ENCODE peak calls at places on chromosomes 12 and 14, in eight cellular contexts. L, T, K, Y, E, V, A and F are unnamed samples.

GRCh38 chr12:95959107-95959506 is 16.0 kb downstream of the AMDHD1 start:
- DNase-seq in L (no peak), T (no peak), K (no peak), Y (no peak), E (no peak), V (peak), A (no peak), F (no peak)

GRCh38 chr12:48865441-48866290 is at the start of gene RND1:
- DNase-seq in L (peak), T (peak), K (peak), Y (peak), E (peak), V (peak), A (peak), F (peak)

GRCh38 chr14:102314242-102315011 is 5.1 kb upstream of the ZNF839 start:
- DNase-seq in L (peak), T (peak), K (peak), Y (peak), E (peak), V (peak), A (peak), F (peak)

GRCh38 chr12:6567112-6567680 is 895 bp downstream of the NOP2 start:
- DNase-seq in L (no peak), T (no peak), K (no peak), Y (no peak), E (no peak), V (no peak), A (no peak), F (no peak)

GRCh38 chr12:126076515-126076914 is 1011.3 kb downstream of the AACS start:
- DNase-seq in L (no peak), T (no peak), K (no peak), Y (no peak), E (no peak), V (no peak), A (no peak), F (no peak)

GRCh38 chr14:93914278-93914677 is 12.9 kb upstream of the FAM181A start:
- DNase-seq in L (no peak), T (no peak), K (no peak), Y (no peak), E (no peak), V (no peak), A (no peak), F (no peak)

GRCh38 chr14:93538411-93538810 is 107.7 kb downstream of the UNC79 start:
- DNase-seq in L (no peak), T (peak), K (no peak), Y (no peak), E (no peak), V (peak), A (no peak), F (no peak)

GRCh38 chr12:50403001-50403440 is 2.3 kb downstream of the LARP4 start:
- DNase-seq in L (no peak), T (no peak), K (no peak), Y (no peak), E (no peak), V (no peak), A (no peak), F (no peak)

GRCh38 chr12:21169878-21170472 is 39.0 kb downstream of the SLCO1B1 start:
- DNase-seq in L (peak), T (peak), K (no peak), Y (no peak), E (no peak), V (peak), A (peak), F (no peak)

GRCh38 chr14:68140111-68140741 is 320.6 kb downstream of the RAD51B start:
- DNase-seq in L (peak), T (peak), K (peak), Y (no peak), E (no peak), V (peak), A (peak), F (no peak)

GRCh38 chr12:129096968-129097367 is 243.7 kb downstream of the GLT1D1 start:
- DNase-seq in L (no peak), T (no peak), K (no peak), Y (no peak), E (no peak), V (no peak), A (no peak), F (no peak)

GRCh38 chr14:30771595-30771994 is 102.8 kb upstream of the COCH start:
- DNase-seq in L (no peak), T (no peak), K (no peak), Y (no peak), E (no peak), V (no peak), A (no peak), F (no peak)

DNA sequence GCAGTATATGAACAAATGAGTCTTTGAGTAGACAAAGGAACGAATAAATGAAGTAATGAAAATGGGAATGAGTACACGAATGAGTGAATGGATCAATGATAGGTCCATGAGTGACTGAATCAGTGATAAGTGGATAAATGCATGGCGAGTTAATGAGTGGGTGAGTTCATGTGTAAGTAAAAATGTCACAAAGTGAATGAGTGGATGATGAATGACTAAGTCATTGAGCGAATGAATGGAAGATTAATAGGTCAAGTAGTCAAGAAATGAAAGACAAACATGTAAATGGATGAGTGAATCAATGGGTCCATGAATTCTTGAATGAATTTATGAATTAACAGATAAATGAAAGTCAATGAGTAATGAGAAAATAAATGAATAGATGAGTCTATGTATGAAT is 97.2 kb upstream of the RTL1 start:
- DNase-seq in L (no peak), T (no peak), K (no peak), Y (no peak), E (no peak), V (no peak), A (no peak), F (no peak)
- H3K27ac ChIP-seq in L (no peak), T (no peak), K (no peak), Y (no peak), E (no peak), V (no peak), A (no peak), F (no peak)

DNA sequence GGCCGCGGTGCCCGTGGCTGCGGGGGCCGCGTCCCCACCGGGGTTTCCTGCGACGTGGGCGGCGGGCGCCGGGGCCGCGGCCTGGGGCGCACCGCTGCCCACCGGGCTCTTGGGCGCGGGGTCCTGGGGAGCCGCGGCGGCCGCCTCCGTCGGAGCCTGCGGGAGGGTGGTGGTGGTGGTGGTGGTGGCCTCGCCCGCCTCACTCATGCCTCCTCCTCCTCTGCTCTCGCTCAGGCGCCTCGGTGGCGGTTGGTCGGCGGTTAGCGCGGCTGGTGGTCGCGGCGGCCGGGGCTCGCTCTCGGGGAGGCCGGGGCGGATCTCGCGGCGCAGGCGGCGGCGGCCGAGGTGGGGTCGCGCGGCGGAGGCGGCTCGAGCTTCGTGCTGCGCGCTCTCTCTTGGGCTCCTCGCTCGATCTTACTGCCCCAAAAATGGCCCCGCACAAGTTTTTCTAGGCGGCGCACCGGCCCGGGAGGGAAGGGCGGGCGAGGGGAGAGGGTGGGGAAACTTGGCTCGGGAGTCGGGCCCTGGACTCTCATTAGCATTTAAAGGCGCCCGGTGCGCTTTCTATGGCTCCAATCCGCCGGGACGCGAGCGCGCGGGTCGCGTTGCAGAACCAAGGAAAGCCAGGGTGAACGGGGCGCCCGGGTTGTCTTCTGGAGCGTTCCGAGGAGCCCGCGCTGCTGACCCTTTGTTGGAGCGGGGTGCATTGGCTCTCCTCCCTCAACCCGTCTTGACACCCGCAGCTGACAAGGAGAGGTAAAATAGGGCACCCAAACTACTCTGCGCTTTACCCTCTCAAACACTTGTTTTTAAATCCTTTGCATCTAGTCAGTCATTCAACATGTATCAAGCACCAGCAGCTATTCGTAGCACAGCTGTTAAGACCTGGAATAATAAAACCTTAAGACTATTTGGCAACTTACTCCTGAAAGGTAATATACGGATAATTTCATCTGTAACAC is at the start of gene YBX3:
- DNase-seq in L (peak), T (peak), K (peak), Y (peak), E (peak), V (peak), A (peak), F (peak)
- H3K27ac ChIP-seq in L (peak), T (peak), K (peak), Y (no peak), E (peak), V (peak), A (peak), F (peak)

DNA sequence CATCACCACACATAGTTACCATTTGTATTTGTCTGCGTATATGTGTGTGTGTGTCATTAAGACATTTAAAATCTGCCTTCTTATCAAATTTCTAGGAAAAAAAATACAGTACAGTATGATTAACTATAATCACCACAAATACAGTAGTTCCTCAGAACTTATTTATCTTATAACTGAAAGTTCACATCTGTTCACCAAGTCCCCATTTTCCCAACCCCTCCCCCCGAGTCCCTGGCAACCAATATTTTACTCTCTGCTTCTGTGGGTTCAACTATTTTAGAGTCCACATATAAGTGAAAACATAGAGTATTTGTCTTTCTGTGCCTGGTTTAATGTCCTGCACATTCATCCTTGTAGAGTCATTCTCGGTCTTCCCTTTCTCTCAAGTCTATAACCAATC is 12.3 kb downstream of the CAPS2 start:
- DNase-seq in L (no peak), T (no peak), K (no peak), Y (no peak), E (no peak), V (no peak), A (no peak), F (no peak)
- H3K27ac ChIP-seq in L (no peak), T (no peak), K (no peak), Y (no peak), E (no peak), V (no peak), A (no peak), F (no peak)

GRCh38 chr14:77478029-77478428 is 20.1 kb downstream of the AHSA1 start:
- DNase-seq in L (no peak), T (no peak), K (no peak), Y (no peak), E (peak), V (no peak), A (no peak), F (no peak)
- H3K27ac ChIP-seq in L (no peak), T (no peak), K (no peak), Y (no peak), E (no peak), V (no peak), A (no peak), F (no peak)

DNA sequence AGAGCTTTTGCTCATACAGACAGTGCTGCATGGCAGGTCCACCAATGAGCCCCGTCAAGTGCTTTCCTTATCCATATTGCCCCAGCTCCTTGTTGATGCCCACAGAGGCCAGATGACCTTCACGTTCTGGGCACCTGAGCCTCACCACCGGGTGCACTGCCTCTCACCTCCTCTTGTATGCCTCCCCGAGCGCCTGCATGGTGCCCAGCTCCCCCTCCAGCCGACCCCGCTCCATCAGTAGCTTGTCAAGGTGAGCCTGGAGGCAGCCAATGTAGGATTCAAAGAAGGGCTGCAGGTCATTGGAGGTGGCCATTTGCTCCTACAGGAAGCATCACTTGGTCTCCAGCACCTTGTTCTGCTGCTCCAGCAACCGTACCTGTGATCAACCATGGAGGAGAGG is 31.8 kb upstream of the KRT77 start:
- DNase-seq in L (no peak), T (no peak), K (no peak), Y (no peak), E (no peak), V (no peak), A (no peak), F (no peak)
- H3K27ac ChIP-seq in L (no peak), T (no peak), K (no peak), Y (no peak), E (no peak), V (no peak), A (no peak), F (no peak)

GRCh38 chr14:100104523-100105300 is 39.5 kb downstream of the EVL start:
- DNase-seq in L (peak), T (no peak), K (no peak), Y (no peak), E (no peak), V (no peak), A (no peak), F (no peak)

GRCh38 chr14:100104006-100104352 is 38.8 kb downstream of the EVL start:
- DNase-seq in L (no peak), T (no peak), K (no peak), Y (no peak), E (no peak), V (no peak), A (no peak), F (no peak)

GRCh38 chr14:100105357-100106169 is 40.3 kb downstream of the EVL start:
- DNase-seq in L (no peak), T (no peak), K (no peak), Y (no peak), E (no peak), V (no peak), A (no peak), F (no peak)

GRCh38 chr14:100102156-100102785 is 37.0 kb downstream of the EVL start:
- DNase-seq in L (no peak), T (no peak), K (no peak), Y (no peak), E (no peak), V (no peak), A (no peak), F (no peak)

DNA sequence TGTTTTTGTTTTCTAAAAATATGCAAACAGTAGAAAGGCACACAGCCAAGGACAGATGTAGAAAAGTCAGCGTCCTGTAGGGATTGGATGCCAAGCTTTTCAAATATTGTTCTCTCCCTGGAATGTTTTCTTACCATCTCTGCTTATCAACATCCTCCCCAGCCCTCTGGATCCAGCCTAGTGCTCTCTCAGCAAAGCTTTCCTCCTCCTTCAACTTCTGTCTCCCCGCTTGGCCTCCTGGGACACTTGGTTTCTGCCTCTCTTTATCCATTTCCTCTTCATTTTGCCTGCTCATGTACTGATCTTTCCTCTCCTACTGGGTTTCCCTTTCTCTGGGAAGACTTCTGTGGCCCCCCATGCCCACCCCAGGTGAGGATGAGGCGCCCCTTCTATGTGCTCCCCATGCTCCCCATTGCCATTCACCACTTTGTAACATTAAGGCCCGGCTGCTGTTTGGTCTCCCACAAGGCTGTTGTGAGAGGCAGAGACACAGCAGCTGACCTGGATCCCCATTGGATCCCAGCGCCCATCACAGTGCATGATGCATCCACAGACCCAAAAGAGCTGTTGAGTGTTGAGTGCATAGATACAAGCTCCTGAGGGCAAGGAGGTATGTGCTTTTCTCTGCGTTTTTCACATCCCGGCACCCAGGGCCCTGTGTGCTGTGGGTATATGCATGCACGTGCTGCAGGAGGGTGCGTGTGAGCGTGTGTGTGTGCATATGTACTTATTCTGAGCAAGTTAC is 38.2 kb downstream of the EVL start:
- DNase-seq in L (no peak), T (no peak), K (no peak), Y (no peak), E (peak), V (no peak), A (no peak), F (no peak)
- H3K27ac ChIP-seq in L (peak), T (no peak), K (no peak), Y (peak), E (peak), V (no peak), A (no peak), F (peak)

DNA sequence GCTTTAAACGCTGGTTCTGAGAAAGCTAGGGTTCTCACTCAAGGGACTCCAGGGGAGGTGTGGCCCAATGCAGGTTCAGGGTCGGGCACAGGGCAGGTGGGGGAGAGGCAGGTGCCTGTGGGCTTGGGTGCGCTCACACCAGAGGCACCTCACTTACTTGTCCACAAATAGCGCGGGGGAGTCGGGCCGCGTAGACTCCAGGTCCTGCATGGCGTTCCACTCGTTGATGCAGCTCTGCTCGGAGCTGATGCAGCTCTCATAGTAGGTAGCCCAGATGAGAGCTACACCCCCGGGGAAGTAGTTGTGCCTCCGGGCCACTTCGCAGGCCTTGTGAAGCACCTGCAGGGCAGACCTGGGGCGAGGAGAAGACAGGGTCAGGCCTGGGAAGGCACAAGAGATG is 49.9 kb downstream of the SSH1 start:
- DNase-seq in L (no peak), T (no peak), K (no peak), Y (no peak), E (no peak), V (no peak), A (no peak), F (no peak)
- H3K27ac ChIP-seq in L (no peak), T (no peak), K (no peak), Y (no peak), E (no peak), V (peak), A (no peak), F (no peak)

GRCh38 chr14:101072945-101073597 is 169.5 kb upstream of the RTL1 start:
- DNase-seq in L (peak), T (peak), K (peak), Y (no peak), E (peak), V (peak), A (peak), F (no peak)
- H3K27ac ChIP-seq in L (peak), T (no peak), K (no peak), Y (no peak), E (no peak), V (no peak), A (no peak), F (no peak)

DNA sequence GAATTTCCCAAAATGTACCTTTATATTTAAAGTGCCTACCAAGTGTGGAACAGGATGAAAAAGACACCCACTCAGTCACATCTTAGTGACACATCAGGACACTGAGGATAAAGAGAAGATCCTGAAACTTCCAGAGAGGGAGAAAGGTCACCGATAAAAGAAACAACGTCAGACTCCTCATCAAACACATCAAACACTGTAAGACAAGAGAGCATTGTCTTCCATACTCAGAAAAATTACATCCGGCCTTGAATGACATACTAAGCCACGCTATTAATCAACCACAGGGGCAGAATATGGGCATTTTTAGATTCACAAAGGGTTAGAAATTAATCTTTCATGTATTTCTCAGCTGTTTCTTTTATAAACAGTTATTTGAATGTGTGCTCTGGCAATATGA is 490.3 kb downstream of the APAF1 start:
- DNase-seq in L (no peak), T (no peak), K (no peak), Y (no peak), E (no peak), V (no peak), A (no peak), F (no peak)
- H3K27ac ChIP-seq in L (no peak), T (no peak), K (no peak), Y (no peak), E (no peak), V (no peak), A (no peak), F (no peak)